ENCODE peak calls at places on chromosome 16, in seven cellular contexts. Y is H1, H is neural progenitor cell, X is aorta, E is mesendoderm, W is HCT116, G is transverse colon. C is an unnamed sample.

GRCh38 chr16:86227041-86227440 is 283.3 kb upstream of the FOXF1 start:
- DNase-seq in X (peak; percentile 67), E (no peak), H (no peak), G (no peak), Y (no peak), W (no peak), C (no peak)

GRCh38 chr16:51402785-51403184 is 251.7 kb upstream of the SALL1 start:
- DNase-seq in X (no peak), H (no peak), E (no peak), W (no peak), G (no peak), Y (no peak), C (no peak)

GRCh38 chr16:73052441-73053030 is 4.6 kb upstream of the ZFHX3 start:
- DNase-seq in Y (no peak), X (no peak), E (peak; percentile 70), G (no peak), W (no peak), H (peak; percentile 72), C (no peak)

GRCh38 chr16:138049-138417 is 440 bp downstream of the NPRL3 start:
- DNase-seq in Y (no peak), X (no peak), H (peak; percentile 81), E (peak; percentile 36), W (no peak), G (no peak), C (peak; percentile 65)

GRCh38 chr16:88062341-88062861 is 111.2 kb downstream of the BANP start:
- DNase-seq in H (peak; percentile 54), G (no peak), W (no peak), E (no peak), X (peak; percentile 85), Y (no peak), C (peak; percentile 75)

GRCh38 chr16:84832488-84833141 is 12.8 kb downstream of the CRISPLD2 start:
- DNase-seq in X (peak; percentile 90), Y (no peak), G (peak; percentile 78), W (no peak), E (no peak), H (no peak), C (peak; percentile 96)

GRCh38 chr16:67881557-67882220 is 3.0 kb upstream of the NRN1L start:
- DNase-seq in E (no peak), H (no peak), W (no peak), G (no peak), Y (no peak), X (no peak), C (peak; percentile 82)

GRCh38 chr16:62516001-62516400 is 479.8 kb upstream of the CDH8 start:
- DNase-seq in X (no peak), G (no peak), H (no peak), W (no peak), Y (no peak), E (no peak), C (no peak)

GRCh38 chr16:73951541-73951940 is 345.1 kb upstream of the PSMD7 start:
- DNase-seq in H (no peak), Y (no peak), E (no peak), G (peak; percentile 11), W (no peak), X (no peak), C (peak; percentile 54)

GRCh38 chr16:46949216-46949892 is 24.1 kb downstream of the DNAJA2 start:
- DNase-seq in E (no peak), H (no peak), G (no peak), W (no peak), Y (no peak), X (no peak), C (no peak)

GRCh38 chr16:13084331-13084730 is 182.9 kb downstream of the SHISA9 start:
- DNase-seq in Y (no peak), W (no peak), E (no peak), X (no peak), H (no peak), G (no peak), C (no peak)

GRCh38 chr16:80198265-80198994 is 342.4 kb upstream of the DYNLRB2 start:
- DNase-seq in E (peak; percentile 77), H (no peak), Y (no peak), X (no peak), G (no peak), W (no peak), C (no peak)

GRCh38 chr16:85029981-85030381 is 2.4 kb downstream of the KIAA0513 start:
- DNase-seq in W (no peak), X (no peak), E (no peak), H (no peak), Y (no peak), G (peak; percentile 54), C (no peak)

GRCh38 chr16:55454861-55455260 is 24.1 kb upstream of the MMP2 start:
- DNase-seq in E (no peak), X (no peak), G (no peak), H (no peak), Y (no peak), W (no peak), C (no peak)

GRCh38 chr16:72092832-72093447 is 480 bp downstream of the TXNL4B start:
- DNase-seq in G (no peak), H (peak; percentile 51), Y (no peak), W (no peak), E (peak; percentile 70), X (no peak), C (no peak)

GRCh38 chr16:22938647-22939046 is 124.7 kb downstream of the HS3ST2 start:
- DNase-seq in X (no peak), G (no peak), E (no peak), Y (no peak), H (no peak), W (no peak), C (no peak)

GRCh38 chr16:3019594-3020246 is 448 bp upstream of the TNFRSF12A start:
- DNase-seq in G (no peak), H (no peak), X (no peak), W (no peak), E (no peak), Y (no peak), C (no peak)
- H3K4me1 ChIP-seq in G (peaks cover 52% of the 10 kb centered on the region), H (peaks cover 21% of the 10 kb centered on the region), X (no peaks in the 10 kb centered on the region), W (peaks cover 27% of the 10 kb centered on the region), E (peaks cover 12% of the 10 kb centered on the region), Y (peaks cover 29% of the 10 kb centered on the region), C (peaks cover 24% of the 10 kb centered on the region)

GRCh38 chr16:17939052-17939673 is 397.4 kb downstream of the NPIPA8 start:
- DNase-seq in H (no peak), G (no peak), Y (no peak), W (no peak), X (no peak), E (no peak), C (no peak)

GRCh38 chr16:17937003-17937402 is 399.5 kb downstream of the NPIPA8 start:
- DNase-seq in X (no peak), G (no peak), E (no peak), W (no peak), Y (no peak), H (no peak), C (no peak)

GRCh38 chr16:17939723-17940122 is 396.8 kb downstream of the NPIPA8 start:
- DNase-seq in Y (no peak), G (no peak), H (no peak), X (no peak), W (no peak), E (no peak), C (no peak)

GRCh38 chr16:17940584-17940983 is 396.0 kb downstream of the NPIPA8 start:
- DNase-seq in X (no peak), G (no peak), H (no peak), E (no peak), W (no peak), Y (no peak), C (no peak)

DNA sequence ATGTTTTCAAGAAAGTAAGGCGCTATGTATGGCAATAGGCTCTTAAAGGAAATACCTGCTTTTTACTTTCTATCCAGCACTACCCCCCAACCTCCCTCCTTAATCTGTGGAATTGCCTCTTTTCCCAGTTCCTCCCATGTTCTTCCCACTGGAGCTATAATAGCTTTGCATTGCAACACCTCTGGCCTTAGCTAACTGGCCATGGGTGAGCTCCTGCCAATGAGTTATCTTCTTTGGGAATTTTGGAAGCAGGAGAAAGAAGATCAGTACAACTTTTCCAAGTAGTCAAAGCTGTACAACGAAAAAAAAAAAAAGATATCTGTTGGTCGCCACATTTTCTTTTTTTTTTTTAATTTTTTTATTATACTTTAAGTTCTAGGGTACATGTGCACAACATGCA is 398.0 kb downstream of the NPIPA8 start:
- DNase-seq in H (no peak), W (no peak), X (no peak), E (no peak), G (no peak), Y (no peak), C (no peak)
- H3K27ac ChIP-seq in H (no peak overlapping the region), W (no peak overlapping the region), X (no peak overlapping the region), E (no peak overlapping the region), G (no peak overlapping the region), Y (no peak overlapping the region), C (no peak overlapping the region)

GRCh38 chr16:89923640-89924297 is 627 bp downstream of the TUBB3 start:
- DNase-seq in Y (no peak), E (peak; percentile 46), X (peak; percentile 75), G (no peak), H (peak; percentile 75), W (no peak), C (no peak)
- H3K4me1 ChIP-seq in Y (peaks cover 28% of the 10 kb centered on the region), E (peaks cover 5% of the 10 kb centered on the region), X (no peaks in the 10 kb centered on the region), G (peaks cover 56% of the 10 kb centered on the region), H (peaks cover 33% of the 10 kb centered on the region), W (peaks cover 32% of the 10 kb centered on the region), C (peaks cover 7% of the 10 kb centered on the region)

GRCh38 chr16:4298761-4299522 is 16.9 kb upstream of the GLIS2 start:
- DNase-seq in X (peak; percentile 94), Y (no peak), E (peak; percentile 97), W (peak; percentile 80), G (peak; percentile 88), H (peak; percentile 48), C (peak; percentile 78)
- H3K27ac ChIP-seq in X (peak overlapping the region; percentile 98), Y (no peak overlapping the region), E (peak overlapping the region; percentile 87), W (peak overlapping the region; percentile 99), G (peak overlapping the region; percentile 89), H (no peak overlapping the region), C (peak overlapping the region; percentile 63)

GRCh38 chr16:75104836-75105235 is 11.7 kb downstream of the LDHD start:
- DNase-seq in G (no peak), Y (no peak), X (peak; percentile 61), W (no peak), H (no peak), E (no peak), C (no peak)
- H3K4me1 ChIP-seq in G (peaks cover 61% of the 10 kb centered on the region), Y (peaks cover 23% of the 10 kb centered on the region), X (no peaks in the 10 kb centered on the region), W (peaks cover 25% of the 10 kb centered on the region), H (peaks cover 11% of the 10 kb centered on the region), E (peaks cover 3% of the 10 kb centered on the region), C (peaks cover 57% of the 10 kb centered on the region)

GRCh38 chr16:1494711-1495110 is 1.6 kb downstream of the TELO2 start:
- DNase-seq in E (no peak), G (no peak), Y (no peak), X (peak; percentile 75), H (no peak), W (no peak), C (peak; percentile 79)

GRCh38 chr16:1492082-1492922 is 858 bp upstream of the TELO2 start:
- DNase-seq in W (no peak), E (no peak), H (no peak), X (peak; percentile 72), G (no peak), Y (no peak), C (no peak)

GRCh38 chr16:1494129-1494640 is 1.0 kb downstream of the TELO2 start:
- DNase-seq in W (no peak), E (peak; percentile 63), H (peak; percentile 48), Y (peak; percentile 19), G (peak; percentile 32), X (peak; percentile 91), C (peak; percentile 86)

GRCh38 chr16:1492923-1493745 is at the start of gene TELO2:
- DNase-seq in H (peak; percentile 92), G (peak; percentile 86), X (peak; percentile 95), Y (peak; percentile 23), E (peak; percentile 87), W (peak; percentile 53), C (peak; percentile 85)

GRCh38 chr16:1493746-1494094 is 560 bp downstream of the TELO2 start:
- DNase-seq in W (no peak), Y (no peak), E (peak; percentile 21), X (peak; percentile 80), H (peak; percentile 60), G (no peak), C (no peak)
- H3K27ac ChIP-seq in W (peak overlapping the region; percentile 65), Y (peak overlapping the region; percentile 97), E (no peak overlapping the region), X (no peak overlapping the region), H (no peak overlapping the region), G (peak overlapping the region; percentile 89), C (peak overlapping the region; percentile 89)